ENCODE peak calls at places on chromosomes 5 and 9, in eight cellular contexts. S, Q, L, D, R, G, I and H are unnamed samples.
A peak's percentile ranks its signal among the peaks of the same experiment; 100 is the strongest.

GRCh38 chr5:39489263-39489662 is 64.5 kb upstream of the DAB2 start:
- DNase-seq in S (no peak), Q (no peak), L (no peak), D (no peak), R (no peak), G (no peak), I (no peak), H (no peak)

GRCh38 chr9:12627091-12627490 is 66.1 kb upstream of the TYRP1 start:
- DNase-seq in S (no peak), Q (no peak), L (no peak), D (no peak), R (no peak), G (no peak), I (no peak), H (no peak)

GRCh38 chr5:170627271-170627670 is 123.5 kb downstream of the KCNIP1 start:
- DNase-seq in S (no peak), Q (no peak), L (no peak), D (peak; percentile 48), R (no peak), G (no peak), I (no peak), H (no peak)

GRCh38 chr5:156947933-156948332 is 15.1 kb downstream of the TIMD4 start:
- DNase-seq in S (no peak), Q (no peak), L (no peak), D (no peak), R (no peak), G (no peak), I (no peak), H (no peak)

GRCh38 chr5:61673007-61673735 is 341.1 kb downstream of the ZSWIM6 start:
- DNase-seq in S (peak; percentile 40), Q (no peak), L (no peak), D (no peak), R (peak; percentile 76), G (peak; percentile 33), I (no peak), H (peak; percentile 89)

GRCh38 chr5:28165116-28165515 is 1126.7 kb upstream of the CDH9 start:
- DNase-seq in S (no peak), Q (no peak), L (no peak), D (no peak), R (no peak), G (no peak), I (no peak), H (no peak)

GRCh38 chr5:9653811-9654210 is 23.7 kb upstream of the TAS2R1 start:
- DNase-seq in S (no peak), Q (no peak), L (no peak), D (no peak), R (no peak), G (peak; percentile 43), I (no peak), H (no peak)

GRCh38 chr9:73780916-73781315 is 629.3 kb downstream of the ANXA1 start:
- DNase-seq in S (peak; percentile 1), Q (no peak), L (no peak), D (no peak), R (no peak), G (no peak), I (no peak), H (no peak)

GRCh38 chr5:141636106-141636412 is 590 bp downstream of the HDAC3 start:
- DNase-seq in S (no peak), Q (no peak), L (no peak), D (no peak), R (no peak), G (no peak), I (no peak), H (no peak)

GRCh38 chr9:3526903-3527652 is 1.3 kb upstream of the RFX3 start:
- DNase-seq in S (peak; percentile 49), Q (peak; percentile 45), L (no peak), D (no peak), R (peak; percentile 75), G (no peak), I (no peak), H (peak; percentile 92)

GRCh38 chr5:110251366-110251765 is 475.1 kb downstream of the TMEM232 start:
- DNase-seq in S (no peak), Q (no peak), L (no peak), D (no peak), R (no peak), G (no peak), I (no peak), H (no peak)

GRCh38 chr9:106983346-106983745 is 120.4 kb downstream of the ZNF462 start:
- DNase-seq in S (no peak), Q (no peak), L (no peak), D (no peak), R (no peak), G (no peak), I (no peak), H (no peak)

GRCh38 chr9:112021742-112022141 is 125.1 kb downstream of the UGCG start:
- DNase-seq in S (no peak), Q (no peak), L (no peak), D (no peak), R (no peak), G (no peak), I (no peak), H (no peak)

GRCh38 chr9:94127806-94128205 is 43.5 kb downstream of the PTPDC1 start:
- DNase-seq in S (no peak), Q (no peak), L (no peak), D (no peak), R (no peak), G (no peak), I (no peak), H (no peak)

GRCh38 chr5:98110791-98111190 is 662.7 kb upstream of the RGMB start:
- DNase-seq in S (no peak), Q (no peak), L (no peak), D (no peak), R (no peak), G (no peak), I (no peak), H (no peak)
- TF ChIP-seq EP300 in S (no peak), Q (no peak), L (no peak), D (no peak), R (no peak), G (no peak), I (no peak), H (no peak)

GRCh38 chr5:78699565-78700143 is 51.1 kb upstream of the LHFPL2 start:
- DNase-seq in S (peak; percentile 96), Q (no peak), L (no peak), D (no peak), R (peak; percentile 47), G (peak; percentile 57), I (no peak), H (no peak)
- H3K27ac ChIP-seq in S (peak overlapping the region; percentile 96), Q (peak overlapping the region; percentile 93), L (no peak overlapping the region), D (no peak overlapping the region), R (no peak overlapping the region), G (peak overlapping the region; percentile 60), I (no peak overlapping the region), H (no peak overlapping the region)

GRCh38 chr9:6777218-6777902 is 19.6 kb downstream of the KDM4C start:
- DNase-seq in S (no peak), Q (no peak), L (no peak), D (peak; percentile 2), R (no peak), G (no peak), I (no peak), H (no peak)
- TF ChIP-seq EP300 in S (no peak), Q (no peak), L (no peak), D (no peak), R (no peak), G (no peak), I (no peak), H (no peak)

DNA sequence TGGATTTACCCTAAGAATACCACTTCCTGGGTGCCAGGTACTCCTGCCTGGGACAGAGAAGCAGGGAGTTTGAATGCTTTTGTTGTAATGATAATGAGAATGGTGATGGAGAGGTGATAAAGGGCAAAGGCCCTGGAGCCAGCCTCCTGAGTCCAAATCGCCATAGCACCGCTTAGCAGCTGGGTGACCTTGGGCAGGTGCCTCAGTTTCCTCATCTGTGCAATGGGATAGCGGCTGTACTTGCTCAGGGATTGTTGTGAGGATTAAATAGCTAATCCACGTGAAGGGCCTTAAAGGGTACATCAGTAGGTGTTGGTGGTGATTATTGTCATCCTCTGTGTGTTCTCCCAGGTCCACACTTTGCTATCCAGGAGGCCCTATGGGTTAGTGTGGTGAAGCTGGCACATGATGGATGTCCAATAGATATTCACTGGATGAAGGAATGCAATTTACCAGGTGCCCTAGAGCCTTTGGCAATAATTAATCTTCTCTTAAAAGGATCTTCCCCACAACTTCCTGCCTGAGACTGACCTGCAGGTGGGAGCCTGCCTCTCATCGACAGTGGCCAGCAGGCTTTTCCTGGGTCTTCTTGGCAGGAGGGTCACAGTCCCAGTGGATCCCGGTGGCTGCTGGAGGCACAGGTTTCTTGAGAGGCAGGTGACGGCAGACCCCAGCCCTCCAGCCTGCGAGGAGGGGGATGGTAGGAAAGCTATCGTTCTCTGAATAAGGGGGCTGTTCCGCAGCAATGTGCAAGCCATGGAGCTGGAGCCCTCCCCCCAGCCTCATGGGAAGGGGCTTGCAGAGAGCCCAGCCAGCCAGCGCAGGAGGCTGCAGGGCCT is 160.2 kb downstream of the MACROH2A1 start:
- DNase-seq in S (no peak), Q (no peak), L (no peak), D (peak; percentile 60), R (no peak), G (peak; percentile 20), I (no peak), H (peak; percentile 60)
- H3K27ac ChIP-seq in S (peak overlapping the region; percentile 48), Q (no peak overlapping the region), L (no peak overlapping the region), D (no peak overlapping the region), R (no peak overlapping the region), G (no peak overlapping the region), I (no peak overlapping the region), H (no peak overlapping the region)